ENCODE peak calls at places on chromosomes 3 and 15, in eight cellular contexts. T, B, R, Y, V, G, A and N are unnamed samples.

GRCh38 chr3:125593991-125594574 is 1.2 kb downstream of the OSBPL11 start:
- DNase-seq in G (no peak), B (no peak), V (no peak), T (no peak), Y (no peak), R (peak; percentile 7), A (peak; percentile 40), N (peak; percentile 15)

GRCh38 chr15:66852064-66852905 is 150.2 kb downstream of the SMAD6 start:
- DNase-seq in V (no peak), R (no peak), B (no peak), Y (no peak), A (no peak), G (no peak), T (no peak), N (no peak)

GRCh38 chr3:129282727-129283327 is 4.2 kb downstream of the HMCES start:
- DNase-seq in V (no peak), R (peak; percentile 20), A (peak; percentile 87), B (no peak), G (no peak), T (no peak), Y (peak; percentile 62), N (peak; percentile 59)

GRCh38 chr3:53495091-53495517 is 693 bp downstream of the CACNA1D start:
- DNase-seq in Y (no peak), R (no peak), G (no peak), A (no peak), B (no peak), T (no peak), V (peak; percentile 47), N (no peak)

GRCh38 chr15:79673416-79674123 is 223.2 kb downstream of the MTHFS start:
- DNase-seq in Y (peak; percentile 80), B (no peak), R (no peak), T (no peak), V (no peak), A (peak; percentile 75), G (no peak), N (no peak)

GRCh38 chr3:97719156-97719821 is 45.3 kb upstream of the ARL6 start:
- DNase-seq in R (peak; percentile 67), A (peak; percentile 74), Y (peak; percentile 84), B (peak; percentile 20), T (peak; percentile 67), V (peak; percentile 76), G (peak; percentile 33), N (peak; percentile 74)

GRCh38 chr15:91116379-91117067 is 16.5 kb downstream of the SV2B start:
- DNase-seq in T (peak; percentile 78), A (no peak), G (no peak), V (no peak), Y (peak; percentile 2), B (no peak), R (peak; percentile 20), N (peak; percentile 21)

GRCh38 chr15:63157891-63158431 is 684 bp upstream of the RPS27L start:
- DNase-seq in V (peak; percentile 49), B (no peak), T (no peak), Y (peak; percentile 89), A (peak; percentile 77), G (no peak), R (peak; percentile 48), N (peak; percentile 84)

GRCh38 chr3:58241321-58242044 is 3.9 kb downstream of the ABHD6 start:
- DNase-seq in T (no peak), B (no peak), V (no peak), R (no peak), G (no peak), Y (no peak), A (no peak), N (no peak)

GRCh38 chr3:18656866-18657265 is 231.7 kb upstream of the SATB1 start:
- DNase-seq in Y (no peak), B (no peak), V (no peak), T (no peak), R (no peak), A (no peak), G (no peak), N (no peak)

GRCh38 chr15:42239528-42240245 is 31.6 kb upstream of the VPS39 start:
- DNase-seq in G (no peak), Y (peak; percentile 46), R (no peak), B (no peak), T (no peak), V (no peak), A (no peak), N (no peak)

GRCh38 chr3:185716436-185717090 is 108.3 kb downstream of the IGF2BP2 start:
- DNase-seq in T (no peak), B (no peak), Y (peak; percentile 62), A (no peak), V (peak; percentile 10), G (no peak), R (peak; percentile 34), N (no peak)

GRCh38 chr3:107208100-107208499 is 169.1 kb upstream of the CCDC54 start:
- DNase-seq in Y (peak; percentile 99), T (peak; percentile 1), A (peak; percentile 98), R (peak; percentile 17), V (peak; percentile 27), B (no peak), G (no peak), N (peak; percentile 99)

GRCh38 chr15:81071130-81071529 is 62.9 kb upstream of the CFAP161 start:
- DNase-seq in T (no peak), R (no peak), B (no peak), G (no peak), Y (peak; percentile 63), V (no peak), A (peak; percentile 62), N (peak; percentile 72)

GRCh38 chr15:31300981-31301686 is 25.5 kb upstream of the KLF13 start:
- DNase-seq in V (peak; percentile 43), B (no peak), R (no peak), Y (no peak), T (no peak), A (no peak), G (no peak), N (no peak)